ENCODE peak calls at places on chromosomes 3 and 15, in four cellular contexts. C is right cardiac atrium; F is psoas muscle; J is stimulated activated CD8-positive, alpha-beta memory T cell treated with anti-CD3 and anti-CD28 coated beads, Interleukin-12 subunit alpha, Interleukin-12 subunit beta, amount 100 ng/mL, for 4 hours. Q is an unnamed sample.
A peak's percentile ranks its signal among the peaks of the same experiment; 100 is the strongest.

GRCh38 chr3:4938583-4938982 is 40.7 kb upstream of the BHLHE40 start:
- DNase-seq in J (no peak), C (no peak), F (no peak), Q (no peak)

GRCh38 chr3:179544981-179545645 is 17.6 kb upstream of the ACTL6A start:
- DNase-seq in C (no peak), F (no peak), J (no peak), Q (no peak)

GRCh38 chr3:30399394-30400181 is 206.8 kb upstream of the TGFBR2 start:
- DNase-seq in C (no peak), F (no peak), J (no peak), Q (no peak)

GRCh38 chr3:40504636-40505430 is 1.0 kb upstream of the ZNF620 start:
- DNase-seq in J (no peak), F (peak; percentile 29), C (no peak), Q (no peak)

GRCh38 chr3:194481103-194481502 is 5.7 kb downstream of the ATP13A3 start:
- DNase-seq in F (no peak), J (no peak), C (no peak), Q (no peak)

GRCh38 chr3:186454881-186455703 is 89.1 kb downstream of the CRYGS start:
- DNase-seq in F (no peak), J (no peak), C (no peak), Q (no peak)

GRCh38 chr15:60660290-60661051 is 181.5 kb upstream of the ICE2 start:
- DNase-seq in J (no peak), F (no peak), C (no peak), Q (no peak)

GRCh38 chr3:16300881-16301359 is 35.9 kb downstream of the OXNAD1 start:
- DNase-seq in J (no peak), F (no peak), C (no peak), Q (no peak)

GRCh38 chr15:85639752-85640381 is 154.9 kb downstream of the KLHL25 start:
- DNase-seq in J (no peak), C (no peak), F (no peak), Q (no peak)

GRCh38 chr15:45522931-45523331 is 376 bp upstream of the SLC30A4 start:
- DNase-seq in C (no peak), J (no peak), F (no peak), Q (no peak)

GRCh38 chr3:55688154-55688553 is 201.0 kb upstream of the WNT5A start:
- DNase-seq in F (no peak), J (no peak), C (no peak), Q (no peak)

GRCh38 chr15:25056484-25057429 is 102.0 kb downstream of the SNRPN start:
- DNase-seq in C (no peak), J (no peak), F (no peak), Q (no peak)

GRCh38 chr15:88881781-88882180 is 13.6 kb downstream of the HAPLN3 start:
- DNase-seq in J (no peak), C (no peak), F (no peak), Q (no peak)

GRCh38 chr15:36798366-36798765 is 218.9 kb downstream of the CDIN1 start:
- DNase-seq in F (no peak), J (no peak), C (no peak), Q (no peak)

GRCh38 chr3:72123908-72124441 is 339.0 kb upstream of the PROK2 start:
- DNase-seq in C (peak; percentile 64), F (peak; percentile 66), J (no peak), Q (no peak)

GRCh38 chr3:16053794-16054193 is 120.7 kb upstream of the GALNT15 start:
- DNase-seq in J (no peak), F (no peak), C (no peak), Q (no peak)